ENCODE peak calls at places on chromosome 16, in ten cellular contexts. Y, V, E, U, S, Q, M, X, H and W are unnamed samples.

GRCh38 chr16:1458336-1458976 is 14.1 kb upstream of the CCDC154 start:
- DNase-seq in Q (no peak), X (no peak), S (no peak), E (no peak), M (no peak), U (no peak), H (no peak), V (no peak), Y (no peak), W (no peak)

GRCh38 chr16:31200821-31201510 is 1.6 kb downstream of the PYCARD start:
- DNase-seq in Q (no peak), Y (no peak), V (no peak), X (no peak), E (no peak), H (no peak), S (no peak), U (no peak), M (no peak), W (peak)

GRCh38 chr16:4510747-4511426 is 27.7 kb downstream of the CDIP1 start:
- DNase-seq in U (no peak), Y (no peak), X (no peak), H (no peak), M (no peak), Q (no peak), S (no peak), V (no peak), E (no peak), W (no peak)

GRCh38 chr16:67843343-67843765 is 1.2 kb downstream of the THAP11 start:
- DNase-seq in Y (no peak), U (no peak), E (no peak), Q (no peak), X (no peak), H (no peak), S (no peak), V (no peak), M (no peak), W (peak)

GRCh38 chr16:25155553-25156460 is 44.3 kb downstream of the LCMT1 start:
- DNase-seq in X (no peak), V (no peak), S (no peak), U (no peak), H (no peak), Q (no peak), E (no peak), Y (no peak), M (no peak), W (no peak)

GRCh38 chr16:19907161-19907992 is 22.7 kb upstream of the GPRC5B start:
- DNase-seq in Q (peak), Y (peak), S (peak), H (peak), M (peak), E (peak), X (peak), V (peak), U (peak), W (peak)

GRCh38 chr16:85302018-85302847 is 190.0 kb upstream of the CIBAR2 start:
- DNase-seq in Q (peak), X (no peak), Y (no peak), M (peak), E (peak), S (peak), V (no peak), U (no peak), H (no peak), W (peak)

GRCh38 chr16:11833951-11834695 is 17.2 kb downstream of the RSL1D1 start:
- DNase-seq in E (peak), S (peak), X (no peak), U (no peak), V (no peak), Q (no peak), H (peak), M (no peak), Y (no peak), W (peak)

GRCh38 chr16:11977206-11978041 is 890 bp downstream of the SNX29 start:
- DNase-seq in V (no peak), H (peak), U (peak), Y (no peak), S (peak), Q (no peak), X (no peak), M (no peak), E (peak), W (peak)

GRCh38 chr16:67445913-67446907 is 15.3 kb downstream of the HSD11B2 start:
- DNase-seq in M (no peak), U (peak), Q (no peak), X (peak), Y (no peak), S (no peak), E (no peak), V (no peak), H (peak), W (no peak)

GRCh38 chr16:54289242-54290051 is 2.9 kb upstream of the IRX3 start:
- DNase-seq in E (no peak), M (no peak), Q (peak), U (no peak), Y (no peak), X (no peak), S (no peak), V (no peak), H (no peak), W (peak)

GRCh38 chr16:82603784-82604411 is 22.9 kb upstream of the CDH13 start:
- DNase-seq in M (no peak), E (peak), Q (peak), V (no peak), S (peak), H (peak), U (peak), Y (peak), X (no peak), W (peak)

GRCh38 chr16:1318268-1318545 is 8.8 kb downstream of the UBE2I start:
- DNase-seq in V (no peak), E (no peak), Y (no peak), S (no peak), Q (no peak), H (no peak), U (no peak), X (no peak), M (no peak), W (no peak)

GRCh38 chr16:29680180-29680598 is 1.2 kb downstream of the QPRT start:
- DNase-seq in V (no peak), U (no peak), M (no peak), Y (no peak), Q (no peak), E (no peak), X (no peak), H (no peak), S (no peak), W (peak)

GRCh38 chr16:88581033-88581432 is 10.8 kb downstream of the ZC3H18 start:
- DNase-seq in E (no peak), V (no peak), H (no peak), U (no peak), X (no peak), M (no peak), S (no peak), Q (no peak), Y (no peak), W (no peak)

GRCh38 chr16:69469807-69470561 is 45.6 kb downstream of the CYB5B start:
- DNase-seq in Y (no peak), X (no peak), U (no peak), H (no peak), M (no peak), V (no peak), E (no peak), S (peak), Q (no peak), W (no peak)

GRCh38 chr16:86609115-86609514 is 30.8 kb downstream of the FOXL1 start:
- DNase-seq in Q (no peak), E (peak), S (peak), U (no peak), X (no peak), H (peak), M (no peak), V (no peak), Y (no peak), W (no peak)